ENCODE peak calls at places on chromosomes 16 and 17, in four cellular contexts. N is A549, W is esophagus squamous epithelium, B is uterus. A is an unnamed sample.

GRCh38 chr16:81417210-81417609 is 27.4 kb upstream of the CMIP start:
- DNase-seq in N (no peak), W (no peak), B (no peak), A (no peak)

GRCh38 chr16:86614699-86615098 is 36.4 kb downstream of the FOXL1 start:
- DNase-seq in N (no peak), W (no peak), B (no peak), A (no peak)

GRCh38 chr16:67428146-67428731 is 2.7 kb upstream of the HSD11B2 start:
- DNase-seq in N (peak; percentile 86), W (no peak), B (peak; percentile 83), A (peak; percentile 84)

GRCh38 chr17:40561871-40562611 is 3.2 kb downstream of the CCR7 start:
- DNase-seq in N (no peak), W (no peak), B (no peak), A (no peak)

GRCh38 chr16:14111713-14112538 is 40.8 kb downstream of the MRTFB start:
- DNase-seq in N (no peak), W (no peak), B (peak; percentile 43), A (peak; percentile 68)

GRCh38 chr17:52105601-52106000 is 52.9 kb downstream of the CA10 start:
- DNase-seq in N (no peak), W (no peak), B (no peak), A (no peak)

GRCh38 chr16:893360-893759 is 77.4 kb downstream of the LMF1 start:
- DNase-seq in N (no peak), W (no peak), B (no peak), A (no peak)

GRCh38 chr16:49811630-49812334 is 44.1 kb downstream of the ZNF423 start:
- DNase-seq in N (no peak), W (no peak), B (no peak), A (peak; percentile 68)

GRCh38 chr16:6682142-6682811 is 650.4 kb upstream of the RBFOX1 start:
- DNase-seq in N (peak; percentile 3), W (no peak), B (no peak), A (peak; percentile 34)

GRCh38 chr16:71929048-71929447 is 33.7 kb downstream of the IST1 start:
- DNase-seq in N (no peak), W (no peak), B (no peak), A (no peak)

GRCh38 chr16:2157480-2158261 is 2.1 kb downstream of the TRAF7 start:
- DNase-seq in N (no peak), W (no peak), B (no peak), A (no peak)

GRCh38 chr16:23061669-23062068 is 87.6 kb downstream of the USP31 start:
- DNase-seq in N (no peak), W (no peak), B (no peak), A (no peak)

GRCh38 chr17:82920150-82920549 is 80.3 kb upstream of the ZNF750 start:
- DNase-seq in N (no peak), W (no peak), B (no peak), A (no peak)

GRCh38 chr16:89248196-89249005 is 30.9 kb downstream of the ZNF778 start:
- DNase-seq in N (no peak), W (no peak), B (no peak), A (no peak)
- TF ChIP-seq CTCF in N (no peak), W (no peak), B (no peak), A (no peak)

GRCh38 chr16:9114112-9114511 is 22.7 kb downstream of the HAPSTR1 start:
- DNase-seq in N (no peak), W (no peak), B (no peak), A (no peak)
- TF ChIP-seq POLR2A in N (no peak), W (no peak), B (no peak), A (no peak)

GRCh38 chr16:88769617-88770458 is 15.2 kb downstream of the PIEZO1 start:
- DNase-seq in N (peak; percentile 66), W (no peak), B (peak; percentile 36), A (peak; percentile 54)

GRCh38 chr16:88771294-88771772 is 13.7 kb downstream of the PIEZO1 start:
- DNase-seq in N (no peak), W (no peak), B (no peak), A (no peak)

GRCh38 chr16:88772871-88773811 is 11.9 kb downstream of the PIEZO1 start:
- DNase-seq in N (no peak), W (no peak), B (peak; percentile 69), A (peak; percentile 81)

GRCh38 chr16:88768041-88768876 is 16.8 kb downstream of the PIEZO1 start:
- DNase-seq in N (no peak), W (no peak), B (peak; percentile 63), A (peak; percentile 76)

DNA sequence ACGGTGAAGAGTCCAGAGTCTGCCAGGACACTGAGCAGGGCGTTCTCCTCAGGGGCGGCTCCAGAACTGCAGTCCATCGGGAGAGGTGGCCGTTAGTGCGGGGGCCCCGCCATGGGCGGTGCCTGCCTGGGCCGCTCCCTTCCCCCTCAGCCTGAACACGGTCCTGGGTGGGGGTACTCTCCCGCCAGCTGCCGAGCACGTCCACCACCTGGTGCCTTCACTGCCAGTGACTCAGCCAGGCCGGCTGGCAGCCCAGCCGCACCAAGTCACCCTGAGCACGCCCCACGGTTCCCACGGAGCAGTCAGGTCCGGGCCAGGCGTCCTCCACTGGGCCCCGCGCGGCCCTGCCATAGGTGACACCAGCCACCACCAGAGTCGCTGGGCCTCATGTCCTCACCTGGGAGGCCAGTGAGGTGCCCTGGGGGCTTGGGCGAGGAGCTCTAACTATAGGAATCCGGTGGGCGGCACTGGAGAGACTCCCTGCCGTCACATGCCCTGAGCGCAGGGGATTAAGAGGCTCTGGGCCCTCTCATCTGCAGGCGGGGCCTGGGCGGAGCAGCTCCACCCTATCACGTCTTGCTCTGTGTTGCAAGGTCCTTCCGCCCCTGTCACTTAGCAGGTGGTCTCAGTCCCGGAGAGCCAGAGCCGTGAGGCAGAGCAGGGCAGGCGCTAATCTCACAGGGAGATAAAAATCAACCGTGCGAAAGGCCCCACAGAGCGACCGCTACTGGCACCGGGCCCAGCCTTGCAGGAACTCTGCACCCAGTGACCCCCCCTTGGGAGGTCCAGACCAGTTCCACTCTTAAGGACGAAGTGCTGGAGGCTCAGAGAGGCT is 14.3 kb downstream of the PIEZO1 start:
- DNase-seq in N (no peak), W (no peak), B (peak; percentile 66), A (peak; percentile 71)
- H3K27ac ChIP-seq in N (peak overlapping the region; percentile 70), W (peak overlapping the region; percentile 89), B (peak overlapping the region; percentile 50), A (peak overlapping the region; percentile 48)

DNA sequence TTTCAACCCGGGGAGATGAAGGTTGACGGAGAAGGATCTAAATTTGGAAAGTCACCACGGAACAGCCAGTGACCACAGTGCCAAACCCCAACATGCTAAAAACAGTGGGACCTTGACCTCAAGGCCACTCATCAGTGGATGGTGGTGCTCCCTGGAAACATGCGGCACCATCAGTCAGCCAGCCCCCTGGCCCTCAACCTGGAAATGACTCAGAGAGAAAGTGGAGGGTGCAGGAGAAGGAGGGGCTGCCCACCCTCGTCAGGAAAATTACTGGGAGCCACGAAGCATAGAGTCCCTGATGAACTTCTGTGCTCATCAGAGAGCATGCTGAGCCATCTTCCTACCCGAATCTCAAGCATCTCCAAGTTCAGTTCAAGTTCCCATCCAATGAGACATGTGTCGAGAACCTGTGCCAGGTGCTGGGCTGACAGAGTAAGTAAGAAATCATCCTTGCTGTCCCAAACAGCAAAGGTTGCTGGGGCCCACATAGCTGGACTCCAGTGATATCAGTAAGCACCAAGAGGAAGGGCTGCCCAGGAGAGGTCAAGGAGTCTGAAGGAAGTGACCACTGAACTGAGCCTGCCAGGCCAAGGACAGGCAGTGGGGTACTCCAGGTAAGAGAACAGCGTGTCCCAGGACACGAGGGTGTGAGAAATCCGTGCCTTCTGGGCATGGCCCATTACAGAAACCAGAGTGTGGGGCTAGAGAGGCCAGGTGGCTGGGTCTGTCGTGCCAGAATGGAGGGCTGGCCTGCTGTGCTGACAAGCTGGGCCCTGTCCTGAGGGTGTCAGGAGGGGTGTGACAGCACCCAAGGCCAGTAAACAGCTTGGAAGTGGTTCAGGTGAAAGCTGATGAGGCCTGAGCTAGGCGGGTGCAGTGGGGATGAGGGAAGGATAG is 5.2 kb downstream of the PECAM1 start:
- DNase-seq in N (peak; percentile 53), W (no peak), B (peak; percentile 52), A (peak; percentile 30)
- TF ChIP-seq CTCF in N (no peak), W (no peak), B (no peak), A (no peak)

DNA sequence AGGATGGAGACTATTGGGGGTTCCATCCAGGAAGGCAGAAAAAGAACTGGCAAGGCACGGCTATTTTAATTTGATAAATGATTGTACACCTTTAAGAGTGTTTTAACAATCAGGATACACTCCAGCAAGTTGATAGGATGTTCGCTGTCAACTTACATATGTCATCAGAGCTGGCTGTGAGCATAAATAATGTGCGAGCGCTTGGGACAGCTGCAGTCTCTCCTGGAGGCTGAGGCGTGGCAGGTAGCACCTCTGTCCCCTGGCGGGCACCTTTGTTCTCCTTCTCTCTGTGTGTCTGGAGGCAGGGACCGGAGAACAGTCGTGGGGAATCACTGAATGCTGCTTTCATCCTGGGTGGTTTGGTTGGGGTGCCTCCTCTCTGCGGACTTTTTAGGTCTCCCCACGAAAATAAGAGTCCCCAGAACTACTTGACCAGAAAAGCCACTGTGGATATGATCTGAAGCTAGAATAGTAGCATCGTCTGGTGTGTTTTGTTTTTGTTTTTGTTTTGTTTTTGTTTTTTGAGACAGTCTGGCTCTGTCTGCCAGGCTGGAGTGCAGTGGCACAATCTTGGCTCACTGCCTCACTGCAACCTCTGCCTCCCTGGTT is 9.4 kb downstream of the BAHCC1 start:
- DNase-seq in N (no peak), W (no peak), B (no peak), A (no peak)
- TF ChIP-seq POLR2A in N (no peak), W (no peak), B (no peak), A (no peak)